ENCODE peak calls at places on chromosomes 2 and 18, in four cellular contexts. S, L, V and O are unnamed samples.

GRCh38 chr18:28009589-28009988 is 167.3 kb downstream of the CDH2 start:
- DNase-seq in V (no peak), L (no peak), S (no peak), O (no peak)

GRCh38 chr2:70069049-70069448 is 18.2 kb upstream of the PCBP1 start:
- DNase-seq in V (no peak), L (no peak), S (peak; percentile 88), O (no peak)

GRCh38 chr2:25808006-25808383 is 70.3 kb downstream of the ASXL2 start:
- DNase-seq in L (no peak), S (no peak), V (no peak), O (no peak)

GRCh38 chr2:214127178-214127970 is 283.5 kb upstream of the VWC2L start:
- DNase-seq in S (no peak), V (no peak), L (no peak), O (no peak)

GRCh38 chr2:46163804-46164569 is 133.2 kb upstream of the EPAS1 start:
- DNase-seq in L (no peak), S (no peak), V (no peak), O (peak; percentile 96)

GRCh38 chr18:9417081-9417841 is 58.1 kb upstream of the RALBP1 start:
- DNase-seq in L (no peak), S (no peak), V (no peak), O (no peak)

GRCh38 chr2:170842785-170843184 is 26.1 kb downstream of the GAD1 start:
- DNase-seq in S (no peak), L (no peak), V (no peak), O (no peak)

GRCh38 chr2:191296083-191297006 is 51.1 kb downstream of the MYO1B start:
- DNase-seq in S (no peak), L (no peak), V (no peak), O (no peak)

GRCh38 chr2:214261683-214262082 is 149.2 kb upstream of the VWC2L start:
- DNase-seq in V (no peak), L (no peak), S (no peak), O (no peak)

GRCh38 chr2:3387644-3388411 is 8.3 kb downstream of the TRAPPC12 start:
- DNase-seq in L (no peak), V (no peak), S (no peak), O (no peak)

GRCh38 chr2:96409543-96410184 is 74.1 kb downstream of the NCAPH start:
- DNase-seq in L (no peak), V (no peak), S (no peak), O (no peak)

GRCh38 chr2:136010126-136010525 is 24.7 kb upstream of the DARS1 start:
- DNase-seq in S (no peak), L (no peak), V (no peak), O (no peak)

GRCh38 chr2:57343391-57344006 is 703.1 kb upstream of the VRK2 start:
- DNase-seq in S (no peak), V (no peak), L (no peak), O (no peak)

GRCh38 chr2:48406096-48406495 is 123.9 kb upstream of the STON1 start:
- DNase-seq in L (no peak), S (no peak), V (no peak), O (no peak)

GRCh38 chr2:105645971-105646370 is 98.7 kb upstream of the NCK2 start:
- DNase-seq in S (no peak), V (no peak), L (no peak), O (no peak)

GRCh38 chr2:64918220-64918886 is 70.8 kb upstream of the SLC1A4 start:
- DNase-seq in S (no peak), V (no peak), L (peak; percentile 41), O (no peak)
- H3K4me1 ChIP-seq in S (peaks cover 26% of the 10 kb centered on the region), V (peaks cover 18% of the 10 kb centered on the region), L (peaks cover 3% of the 10 kb centered on the region), O (no peaks in the 10 kb centered on the region)

DNA sequence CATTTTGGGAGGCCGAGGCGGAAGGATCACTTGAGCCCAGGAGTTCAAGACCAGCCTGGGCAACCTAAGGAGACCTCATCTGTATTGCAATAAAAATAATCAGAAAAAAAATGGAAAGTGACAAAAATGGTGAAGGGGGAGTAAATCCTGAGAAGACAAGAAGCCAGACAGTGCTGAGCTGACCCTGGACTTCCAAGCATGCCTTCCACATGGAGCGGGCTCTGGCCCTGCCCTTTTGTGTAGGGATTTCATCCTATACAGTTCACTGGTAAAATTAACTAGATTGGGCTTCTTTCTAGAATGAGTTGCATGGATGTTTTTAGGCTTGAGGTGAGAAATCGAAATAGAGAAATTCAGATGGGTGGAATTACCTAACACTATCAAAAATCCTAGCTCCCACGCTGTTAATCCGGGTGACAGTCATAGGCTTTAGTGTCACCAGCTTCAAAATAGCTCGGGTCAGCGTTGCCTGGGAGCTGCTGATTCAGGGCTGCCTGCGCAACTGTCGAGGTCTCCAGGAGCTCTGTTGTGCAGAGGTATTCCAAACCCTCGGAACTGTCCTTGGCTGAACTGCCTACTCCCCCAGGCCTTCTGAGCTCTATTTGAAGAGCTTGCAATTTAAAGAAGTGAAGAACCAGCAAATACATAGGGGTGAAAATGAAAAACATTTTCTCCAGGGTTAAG is 21.6 kb upstream of the ZNF532 start:
- DNase-seq in V (no peak), L (no peak), S (no peak), O (no peak)
- TF ChIP-seq MAFK in V (no peak), L (no peak), S (no peak), O (no peak)

GRCh38 chr2:33496150-33496549 is 19.7 kb downstream of the RASGRP3 start:
- DNase-seq in S (no peak), V (no peak), L (no peak), O (no peak)
- TF ChIP-seq PHF8 in S (no peak), V (no peak), L (no peak), O (no peak)

GRCh38 chr18:63775166-63775730 is at the start of gene SERPINB7:
- DNase-seq in S (no peak), V (no peak), L (no peak), O (peak; percentile 20)
- H3K4me1 ChIP-seq in S (no peaks in the 10 kb centered on the region), V (no peaks in the 10 kb centered on the region), L (no peaks in the 10 kb centered on the region), O (no peaks in the 10 kb centered on the region)

GRCh38 chr2:121502781-121503180 is 27.9 kb upstream of the RNU4ATAC start:
- DNase-seq in S (no peak), V (no peak), L (no peak), O (no peak)

GRCh38 chr2:121504316-121504715 is 26.4 kb upstream of the RNU4ATAC start:
- DNase-seq in L (no peak), S (no peak), V (no peak), O (no peak)

GRCh38 chr2:121506187-121506586 is 24.5 kb upstream of the RNU4ATAC start:
- DNase-seq in V (no peak), L (no peak), S (no peak), O (no peak)

GRCh38 chr2:121505005-121505404 is 25.7 kb upstream of the RNU4ATAC start:
- DNase-seq in V (no peak), L (no peak), S (no peak), O (no peak)

GRCh38 chr2:121506621-121507020 is 24.1 kb upstream of the RNU4ATAC start:
- DNase-seq in V (no peak), S (no peak), L (no peak), O (no peak)
- TF ChIP-seq MAFK in V (no peak), S (no peak), L (no peak), O (no peak)

GRCh38 chr2:11245322-11245721 is 90.1 kb downstream of the SLC66A3 start:
- DNase-seq in S (no peak), V (no peak), L (no peak), O (no peak)

GRCh38 chr2:11256166-11256565 is 88.3 kb downstream of the ROCK2 start:
- DNase-seq in V (no peak), L (no peak), S (no peak), O (no peak)

GRCh38 chr2:11254100-11254536 is 90.3 kb downstream of the ROCK2 start:
- DNase-seq in S (peak; percentile 63), V (no peak), L (no peak), O (peak; percentile 55)

DNA sequence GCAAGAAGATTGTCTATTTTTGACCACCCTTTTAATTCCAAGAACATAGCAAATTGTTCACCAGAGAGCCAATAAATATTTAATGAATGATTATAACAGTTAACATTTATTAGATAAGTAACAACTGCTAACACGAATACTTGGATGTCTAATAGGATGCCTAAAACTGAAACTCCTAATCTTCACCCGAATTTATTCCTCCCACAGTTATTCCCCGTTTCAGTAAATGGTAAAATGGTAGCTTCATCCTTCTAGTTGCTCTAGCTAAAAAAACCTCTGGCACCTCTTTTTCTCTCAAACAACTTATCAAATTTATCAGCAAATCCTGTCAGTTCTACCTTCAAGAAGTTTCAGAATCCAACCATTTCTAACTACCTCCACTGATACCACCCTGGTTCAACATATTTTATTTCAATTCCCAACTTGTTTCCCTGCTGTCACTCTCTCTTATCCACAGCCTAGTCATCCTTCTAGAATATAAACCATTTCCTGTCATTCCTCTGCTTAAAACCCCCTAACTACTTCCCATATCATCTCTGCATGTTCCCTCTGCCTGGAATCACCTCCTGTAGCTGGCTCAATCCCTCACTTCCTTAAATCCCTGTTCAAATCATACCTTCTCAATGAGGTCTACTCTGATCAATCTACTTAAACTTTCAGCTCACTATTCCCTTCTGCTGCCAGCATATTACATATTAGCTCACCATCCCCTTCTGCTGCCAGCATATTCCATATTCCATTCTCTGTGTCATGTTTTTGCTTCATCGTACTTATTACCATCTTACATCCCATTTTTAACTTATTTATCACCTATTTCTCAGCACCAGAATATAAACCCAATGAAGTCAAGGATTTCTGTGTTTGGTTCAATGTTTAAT is 93.8 kb downstream of the ROCK2 start:
- DNase-seq in L (no peak), V (no peak), S (no peak), O (no peak)
- TF ChIP-seq PHF8 in L (no peak), V (no peak), S (no peak), O (no peak)

GRCh38 chr2:15684161-15685042 is 92.7 kb downstream of the DDX1 start:
- DNase-seq in V (no peak), S (no peak), L (no peak), O (no peak)

GRCh38 chr2:15681089-15681885 is 89.6 kb downstream of the DDX1 start:
- DNase-seq in V (no peak), L (no peak), S (no peak), O (no peak)

GRCh38 chr2:15679386-15679924 is 87.8 kb downstream of the DDX1 start:
- DNase-seq in V (no peak), S (no peak), L (no peak), O (no peak)

GRCh38 chr2:15685143-15685542 is 93.5 kb downstream of the DDX1 start:
- DNase-seq in L (no peak), S (no peak), V (no peak), O (no peak)

GRCh38 chr2:15682354-15682753 is 90.7 kb downstream of the DDX1 start:
- DNase-seq in S (no peak), L (no peak), V (no peak), O (no peak)
- H3K4me1 ChIP-seq in S (no peaks in the 10 kb centered on the region), L (no peaks in the 10 kb centered on the region), V (no peaks in the 10 kb centered on the region), O (no peaks in the 10 kb centered on the region)